ENCODE peak calls at places on chromosomes 1 and 21, in nine cellular contexts. Z, J, P, F, S, Y, B, X and D are unnamed samples.

GRCh38 chr1:90835172-90835660 is 118.1 kb upstream of the BARHL2 start:
- DNase-seq in Z (no peak), B (no peak), P (no peak), J (no peak), X (no peak), S (no peak), F (no peak), Y (no peak), D (no peak)

GRCh38 chr21:38883142-38883541 is 77.4 kb downstream of the ETS2 start:
- DNase-seq in F (no peak), J (no peak), S (no peak), X (no peak), Z (no peak), P (no peak), Y (no peak), B (no peak), D (no peak)

GRCh38 chr1:193674292-193674944 is 488.0 kb upstream of the B3GALT2 start:
- DNase-seq in B (no peak), Y (peak; percentile 51), F (no peak), S (no peak), X (no peak), J (no peak), P (no peak), Z (no peak), D (peak; percentile 5)

GRCh38 chr1:184739796-184740195 is 14.9 kb downstream of the EDEM3 start:
- DNase-seq in P (no peak), B (no peak), Z (no peak), F (no peak), Y (no peak), J (no peak), X (no peak), S (no peak), D (no peak)

GRCh38 chr1:86155061-86155806 is 1.3 kb downstream of the COL24A1 start:
- DNase-seq in Y (no peak), B (peak; percentile 16), J (peak; percentile 67), Z (no peak), P (peak; percentile 85), X (peak; percentile 3), S (peak; percentile 83), F (peak; percentile 9), D (peak; percentile 3)

GRCh38 chr1:96722161-96722908 is 751 bp downstream of the PTBP2 start:
- DNase-seq in F (no peak), J (peak; percentile 82), Y (peak; percentile 84), Z (no peak), S (peak; percentile 93), P (peak; percentile 92), X (peak; percentile 78), B (peak; percentile 73), D (peak; percentile 75)

GRCh38 chr1:156194300-156194652 is 372 bp downstream of the SLC25A44 start:
- DNase-seq in X (no peak), P (no peak), F (no peak), Z (no peak), B (no peak), J (no peak), S (peak; percentile 87), Y (no peak), D (no peak)

GRCh38 chr1:236009857-236010256 is 55.0 kb downstream of the NID1 start:
- DNase-seq in Z (no peak), F (no peak), J (no peak), B (no peak), S (no peak), X (no peak), P (no peak), Y (peak; percentile 87), D (no peak)

GRCh38 chr21:26170471-26171309 is at the start of gene APP:
- DNase-seq in X (peak; percentile 80), S (peak; percentile 97), B (peak; percentile 90), Y (peak; percentile 73), J (peak; percentile 92), Z (peak; percentile 19), P (peak; percentile 98), F (peak; percentile 97), D (peak; percentile 82)

GRCh38 chr1:229572286-229572685 is 13.8 kb upstream of the ABCB10 start:
- DNase-seq in S (no peak), F (no peak), B (no peak), Y (no peak), J (no peak), Z (no peak), X (no peak), P (no peak), D (no peak)

GRCh38 chr1:10374442-10374860 is 24.4 kb upstream of the PGD start:
- DNase-seq in Y (no peak), S (no peak), Z (no peak), P (no peak), F (no peak), J (no peak), B (no peak), X (no peak), D (no peak)

GRCh38 chr1:84078108-84078823 is 65.8 kb upstream of the PRKACB start:
- DNase-seq in P (peak; percentile 90), Y (peak; percentile 35), B (peak; percentile 18), X (peak; percentile 30), Z (no peak), J (peak; percentile 77), S (peak; percentile 78), F (no peak), D (peak; percentile 37)

GRCh38 chr1:156706647-156707008 is 1.2 kb upstream of the CRABP2 start:
- DNase-seq in P (peak; percentile 76), S (peak; percentile 94), F (no peak), J (peak; percentile 91), X (no peak), B (peak; percentile 72), Y (no peak), Z (no peak), D (no peak)

GRCh38 chr1:40301066-40301465 is 16.0 kb downstream of the COL9A2 start:
- DNase-seq in Y (no peak), X (no peak), P (no peak), Z (no peak), F (no peak), B (no peak), J (no peak), S (peak; percentile 60), D (no peak)

GRCh38 chr1:70220015-70220414 is 1.2 kb upstream of the SRSF11 start:
- DNase-seq in Z (no peak), J (no peak), P (no peak), B (no peak), S (no peak), F (no peak), X (peak; percentile 21), Y (no peak), D (peak; percentile 56)

GRCh38 chr1:70224954-70225353 is 3.8 kb downstream of the SRSF11 start:
- DNase-seq in B (no peak), Y (no peak), X (no peak), P (no peak), Z (no peak), J (no peak), S (no peak), F (no peak), D (peak; percentile 32)

GRCh38 chr1:70220517-70221240 is 501 bp upstream of the SRSF11 start:
- DNase-seq in S (no peak), Z (no peak), F (no peak), X (no peak), P (no peak), Y (no peak), J (no peak), B (no peak), D (peak; percentile 19)

GRCh38 chr1:70222716-70223235 is 1.6 kb downstream of the SRSF11 start:
- DNase-seq in B (no peak), S (no peak), P (no peak), F (no peak), Z (no peak), Y (peak; percentile 32), J (no peak), X (no peak), D (peak; percentile 32)

DNA sequence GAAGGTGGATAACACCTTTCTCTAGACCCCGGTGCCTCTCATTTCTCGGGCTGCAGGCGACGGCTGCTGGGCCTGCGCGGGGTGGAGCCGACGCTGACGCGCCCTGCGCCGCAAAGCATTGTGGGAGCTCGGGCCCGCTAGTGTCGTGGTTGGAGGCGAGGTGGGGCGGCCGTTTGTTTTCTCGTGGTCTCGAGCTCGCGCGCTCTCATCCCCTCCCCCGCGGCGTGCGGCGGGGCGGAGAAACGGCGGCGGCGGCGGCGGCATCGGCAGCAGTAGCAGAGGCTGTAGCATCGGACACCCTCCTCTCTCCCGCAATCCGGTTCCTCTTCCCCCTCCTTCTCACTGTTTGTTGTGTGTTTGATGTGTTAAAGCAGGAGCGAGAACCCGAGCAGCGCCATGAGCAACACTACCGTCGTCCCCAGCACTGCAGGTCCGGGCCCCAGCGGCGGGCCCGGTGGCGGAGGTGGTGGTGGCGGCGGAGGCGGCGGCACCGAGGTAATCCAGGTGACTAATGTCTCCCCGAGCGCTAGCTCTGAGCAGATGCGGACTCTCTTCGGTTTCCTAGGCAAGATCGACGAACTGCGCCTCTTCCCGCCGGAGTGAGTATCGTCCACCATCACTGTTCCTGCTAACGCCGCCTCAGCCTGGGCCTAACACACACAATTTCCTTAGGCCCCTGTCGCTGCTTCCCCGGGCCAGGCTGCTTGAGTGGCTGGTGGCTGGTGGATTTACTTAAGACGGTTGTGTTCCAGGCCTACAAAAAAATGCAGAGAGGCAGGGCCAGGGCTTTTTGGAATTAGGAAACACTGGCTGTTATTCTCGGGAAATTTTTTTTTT is at the start of gene SRSF11:
- DNase-seq in X (peak; percentile 90), S (peak; percentile 99), J (peak; percentile 97), B (peak; percentile 96), Z (peak; percentile 85), F (peak; percentile 79), Y (peak; percentile 95), P (peak; percentile 99), D (peak; percentile 97)
- TF ChIP-seq POLR2A in X (peak; percentile 91), S (no peak), J (peak; percentile 69), B (peak; percentile 72), Z (peak; percentile 55), F (peak; percentile 84), Y (peak; percentile 73), P (peak; percentile 42), D (peak; percentile 84)

DNA sequence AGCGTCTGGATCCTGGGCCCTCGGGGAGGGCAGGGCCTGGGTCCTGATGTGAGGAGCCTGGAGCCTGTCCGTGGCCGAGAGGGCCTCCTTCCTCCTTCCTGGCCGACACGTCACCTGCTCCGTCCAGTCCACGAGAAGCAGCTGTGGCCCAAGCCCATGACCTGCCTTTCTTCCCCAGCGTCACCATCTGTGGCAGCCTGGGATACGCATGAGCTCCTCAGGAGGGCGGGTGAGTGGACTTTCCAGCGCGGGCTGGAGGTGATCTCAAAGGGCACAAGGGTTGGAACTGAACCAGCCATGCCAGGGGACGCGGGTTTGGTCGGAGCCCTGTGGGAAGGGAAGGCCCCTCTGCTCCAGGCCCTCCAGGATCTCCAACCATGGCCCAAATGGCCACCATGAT is 90.4 kb downstream of the DHRS3 start:
- DNase-seq in J (peak; percentile 58), X (no peak), Y (no peak), P (no peak), Z (no peak), B (no peak), S (no peak), F (no peak), D (no peak)
- TF ChIP-seq POLR2A in J (no peak), X (no peak), Y (no peak), P (no peak), Z (no peak), B (no peak), S (no peak), F (no peak), D (no peak)

GRCh38 chr1:167627865-167628641 is 2.0 kb upstream of the RCSD1 start:
- DNase-seq in X (peak; percentile 93), Y (no peak), S (peak; percentile 81), J (no peak), P (peak; percentile 89), F (peak; percentile 56), Z (no peak), B (no peak), D (peak; percentile 74)
- TF ChIP-seq POLR2A in X (peak; percentile 96), Y (no peak), S (no peak), J (no peak), P (peak; percentile 13), F (peak; percentile 68), Z (no peak), B (no peak), D (peak; percentile 55)

GRCh38 chr1:64744492-64745180 is at the start of gene RAVER2:
- DNase-seq in X (peak; percentile 64), Y (peak; percentile 56), F (peak; percentile 52), S (peak; percentile 92), J (peak; percentile 87), Z (peak; percentile 38), B (peak; percentile 78), P (peak; percentile 91), D (peak; percentile 87)
- TF ChIP-seq POLR2A in X (no peak), Y (peak; percentile 37), F (no peak), S (no peak), J (no peak), Z (peak; percentile 61), B (peak; percentile 20), P (no peak), D (no peak)